ENCODE peak calls at places on chromosomes 12 and 14, in seven cellular contexts. One of them, this sample, is unnamed.

GRCh38 chr12:13093191-13093849 is 10.1 kb downstream of the GSG1 start:
- DNase-seq in NCI-H1092 treated with DMSO at 0.1 percent for 48 hours: no peak
- DNase-seq in AG09309: no peak
- DNase-seq in renal cortical epithelial cell: peak
- DNase-seq in EL: peak
- DNase-seq in A549: no peak
- DNase-seq in activated T-cell treated with anti-CD3 and anti-CD28 coated beads, Interleukin-2, amount 50 U/mL, for 72 hours: no peak
- DNase-seq in this sample: no peak

GRCh38 chr12:3882896-3883564 is 9.8 kb upstream of the PARP11 start:
- DNase-seq in NCI-H1092 treated with DMSO at 0.1 percent for 48 hours: no peak
- DNase-seq in AG09309: no peak
- DNase-seq in renal cortical epithelial cell: peak
- DNase-seq in EL: peak
- DNase-seq in A549: peak
- DNase-seq in activated T-cell treated with anti-CD3 and anti-CD28 coated beads, Interleukin-2, amount 50 U/mL, for 72 hours: no peak
- DNase-seq in this sample: no peak

GRCh38 chr12:46269429-46270241 is 792 bp upstream of the SLC38A1 start:
- DNase-seq in NCI-H1092 treated with DMSO at 0.1 percent for 48 hours: no peak
- DNase-seq in AG09309: no peak
- DNase-seq in renal cortical epithelial cell: peak
- DNase-seq in EL: no peak
- DNase-seq in A549: no peak
- DNase-seq in activated T-cell treated with anti-CD3 and anti-CD28 coated beads, Interleukin-2, amount 50 U/mL, for 72 hours: peak
- DNase-seq in this sample: no peak

GRCh38 chr12:22803725-22804124 is 178.8 kb downstream of the ETNK1 start:
- DNase-seq in NCI-H1092 treated with DMSO at 0.1 percent for 48 hours: no peak
- DNase-seq in AG09309: no peak
- DNase-seq in renal cortical epithelial cell: no peak
- DNase-seq in EL: peak
- DNase-seq in A549: peak
- DNase-seq in activated T-cell treated with anti-CD3 and anti-CD28 coated beads, Interleukin-2, amount 50 U/mL, for 72 hours: no peak
- DNase-seq in this sample: peak

GRCh38 chr12:56521590-56522371 is at the start of gene RBMS2:
- DNase-seq in NCI-H1092 treated with DMSO at 0.1 percent for 48 hours: no peak
- DNase-seq in AG09309: peak
- DNase-seq in renal cortical epithelial cell: peak
- DNase-seq in EL: peak
- DNase-seq in A549: peak
- DNase-seq in activated T-cell treated with anti-CD3 and anti-CD28 coated beads, Interleukin-2, amount 50 U/mL, for 72 hours: peak
- DNase-seq in this sample: peak

GRCh38 chr14:71693373-71693772 is 238.9 kb upstream of the RGS6 start:
- DNase-seq in NCI-H1092 treated with DMSO at 0.1 percent for 48 hours: no peak
- DNase-seq in AG09309: peak
- DNase-seq in renal cortical epithelial cell: no peak
- DNase-seq in EL: peak
- DNase-seq in A549: no peak
- DNase-seq in activated T-cell treated with anti-CD3 and anti-CD28 coated beads, Interleukin-2, amount 50 U/mL, for 72 hours: no peak
- DNase-seq in this sample: no peak

GRCh38 chr12:6463211-6463610 is 7.3 kb downstream of the VAMP1 start:
- DNase-seq in NCI-H1092 treated with DMSO at 0.1 percent for 48 hours: no peak
- DNase-seq in AG09309: no peak
- DNase-seq in renal cortical epithelial cell: no peak
- DNase-seq in EL: no peak
- DNase-seq in A549: no peak
- DNase-seq in activated T-cell treated with anti-CD3 and anti-CD28 coated beads, Interleukin-2, amount 50 U/mL, for 72 hours: no peak
- DNase-seq in this sample: no peak

GRCh38 chr14:70793637-70794036 is 15.7 kb downstream of the MAP3K9 start:
- DNase-seq in NCI-H1092 treated with DMSO at 0.1 percent for 48 hours: no peak
- DNase-seq in AG09309: no peak
- DNase-seq in renal cortical epithelial cell: no peak
- DNase-seq in EL: no peak
- DNase-seq in A549: no peak
- DNase-seq in activated T-cell treated with anti-CD3 and anti-CD28 coated beads, Interleukin-2, amount 50 U/mL, for 72 hours: no peak
- DNase-seq in this sample: no peak

GRCh38 chr14:34539407-34540180 is at the start of gene EAPP:
- DNase-seq in NCI-H1092 treated with DMSO at 0.1 percent for 48 hours: no peak
- DNase-seq in AG09309: peak
- DNase-seq in renal cortical epithelial cell: peak
- DNase-seq in EL: peak
- DNase-seq in A549: peak
- DNase-seq in activated T-cell treated with anti-CD3 and anti-CD28 coated beads, Interleukin-2, amount 50 U/mL, for 72 hours: peak
- DNase-seq in this sample: peak

GRCh38 chr14:89650077-89650978 is 233.3 kb upstream of the FOXN3 start:
- DNase-seq in NCI-H1092 treated with DMSO at 0.1 percent for 48 hours: no peak
- DNase-seq in AG09309: no peak
- DNase-seq in renal cortical epithelial cell: no peak
- DNase-seq in EL: peak
- DNase-seq in A549: no peak
- DNase-seq in activated T-cell treated with anti-CD3 and anti-CD28 coated beads, Interleukin-2, amount 50 U/mL, for 72 hours: no peak
- DNase-seq in this sample: no peak

GRCh38 chr14:102217987-102218421 is 78.3 kb downstream of the WDR20 start:
- DNase-seq in NCI-H1092 treated with DMSO at 0.1 percent for 48 hours: no peak
- DNase-seq in AG09309: no peak
- DNase-seq in renal cortical epithelial cell: no peak
- DNase-seq in EL: no peak
- DNase-seq in A549: no peak
- DNase-seq in activated T-cell treated with anti-CD3 and anti-CD28 coated beads, Interleukin-2, amount 50 U/mL, for 72 hours: no peak
- DNase-seq in this sample: no peak

GRCh38 chr12:96383991-96384390 is 16.2 kb downstream of the CDK17 start:
- DNase-seq in NCI-H1092 treated with DMSO at 0.1 percent for 48 hours: no peak
- DNase-seq in AG09309: no peak
- DNase-seq in renal cortical epithelial cell: no peak
- DNase-seq in EL: peak
- DNase-seq in A549: no peak
- DNase-seq in activated T-cell treated with anti-CD3 and anti-CD28 coated beads, Interleukin-2, amount 50 U/mL, for 72 hours: no peak
- DNase-seq in this sample: no peak

GRCh38 chr12:102740157-102741032 is 176.6 kb downstream of the PAH start:
- DNase-seq in NCI-H1092 treated with DMSO at 0.1 percent for 48 hours: no peak
- DNase-seq in AG09309: peak
- DNase-seq in renal cortical epithelial cell: peak
- DNase-seq in EL: peak
- DNase-seq in A549: peak
- DNase-seq in activated T-cell treated with anti-CD3 and anti-CD28 coated beads, Interleukin-2, amount 50 U/mL, for 72 hours: no peak
- DNase-seq in this sample: no peak

GRCh38 chr12:94109154-94109553 is 39.2 kb upstream of the PLXNC1 start:
- DNase-seq in NCI-H1092 treated with DMSO at 0.1 percent for 48 hours: no peak
- DNase-seq in AG09309: no peak
- DNase-seq in renal cortical epithelial cell: peak
- DNase-seq in EL: peak
- DNase-seq in A549: no peak
- DNase-seq in activated T-cell treated with anti-CD3 and anti-CD28 coated beads, Interleukin-2, amount 50 U/mL, for 72 hours: peak
- DNase-seq in this sample: no peak

GRCh38 chr12:2477009-2477766 is 317.6 kb upstream of the FKBP4 start:
- DNase-seq in NCI-H1092 treated with DMSO at 0.1 percent for 48 hours: no peak
- DNase-seq in AG09309: no peak
- DNase-seq in renal cortical epithelial cell: no peak
- DNase-seq in EL: no peak
- DNase-seq in A549: no peak
- DNase-seq in activated T-cell treated with anti-CD3 and anti-CD28 coated beads, Interleukin-2, amount 50 U/mL, for 72 hours: peak
- DNase-seq in this sample: no peak

GRCh38 chr12:14710632-14711324 is 14.4 kb upstream of the GUCY2C start:
- DNase-seq in NCI-H1092 treated with DMSO at 0.1 percent for 48 hours: no peak
- DNase-seq in AG09309: no peak
- DNase-seq in renal cortical epithelial cell: no peak
- DNase-seq in EL: no peak
- DNase-seq in A549: no peak
- DNase-seq in activated T-cell treated with anti-CD3 and anti-CD28 coated beads, Interleukin-2, amount 50 U/mL, for 72 hours: no peak
- DNase-seq in this sample: no peak

This sample was measured in MG63.